ENCODE peak calls at places on chromosome 1, in five cellular contexts. L, S, F, M and Q are unnamed samples. For H3K27me3 and H3K4me1, the result is how much of the 10 kb centered on the place peaks cover.

GRCh38 chr1:31102501-31102950 is 37.0 kb upstream of the PUM1 start:
- DNase-seq in L (no peak), F (no peak), S (no peak), M (peak), Q (no peak)

GRCh38 chr1:31739281-31739853 is 24.8 kb downstream of the ADGRB2 start:
- DNase-seq in M (no peak), S (peak), L (no peak), F (peak), Q (no peak)

GRCh38 chr1:41639332-41639936 is 155.0 kb upstream of the EDN2 start:
- DNase-seq in S (no peak), M (peak), F (no peak), L (no peak), Q (no peak)

GRCh38 chr1:222124602-222125001 is 382.7 kb upstream of the DUSP10 start:
- DNase-seq in M (no peak), F (no peak), L (no peak), S (no peak), Q (no peak)

GRCh38 chr1:238408737-238409136 is 518.0 kb upstream of the ZP4 start:
- DNase-seq in M (no peak), S (no peak), L (no peak), F (no peak), Q (no peak)

GRCh38 chr1:15201849-15202551 is 45.0 kb upstream of the FHAD1 start:
- DNase-seq in S (no peak), L (no peak), M (no peak), F (no peak), Q (peak)

GRCh38 chr1:41540886-41541591 is 56.6 kb upstream of the EDN2 start:
- DNase-seq in F (no peak), L (no peak), M (peak), S (no peak), Q (no peak)

GRCh38 chr1:117368116-117369108 is 1.2 kb downstream of the MAN1A2 start:
- DNase-seq in F (no peak), M (peak), S (no peak), L (no peak), Q (no peak)

GRCh38 chr1:156726549-156727226 is 1.6 kb upstream of the METTL25B start:
- DNase-seq in F (no peak), L (no peak), M (peak), S (peak), Q (no peak)

GRCh38 chr1:62144238-62144831 is 50.3 kb upstream of the L1TD1 start:
- DNase-seq in F (no peak), M (peak), L (no peak), S (no peak), Q (no peak)

GRCh38 chr1:116279715-116280114 is 93.3 kb upstream of the ATP1A1 start:
- DNase-seq in M (peak), S (no peak), F (no peak), L (no peak), Q (no peak)

GRCh38 chr1:223748405-223748772 is 36.0 kb downstream of the CAPN2 start:
- DNase-seq in L (no peak), M (no peak), S (no peak), F (no peak), Q (no peak)

DNA sequence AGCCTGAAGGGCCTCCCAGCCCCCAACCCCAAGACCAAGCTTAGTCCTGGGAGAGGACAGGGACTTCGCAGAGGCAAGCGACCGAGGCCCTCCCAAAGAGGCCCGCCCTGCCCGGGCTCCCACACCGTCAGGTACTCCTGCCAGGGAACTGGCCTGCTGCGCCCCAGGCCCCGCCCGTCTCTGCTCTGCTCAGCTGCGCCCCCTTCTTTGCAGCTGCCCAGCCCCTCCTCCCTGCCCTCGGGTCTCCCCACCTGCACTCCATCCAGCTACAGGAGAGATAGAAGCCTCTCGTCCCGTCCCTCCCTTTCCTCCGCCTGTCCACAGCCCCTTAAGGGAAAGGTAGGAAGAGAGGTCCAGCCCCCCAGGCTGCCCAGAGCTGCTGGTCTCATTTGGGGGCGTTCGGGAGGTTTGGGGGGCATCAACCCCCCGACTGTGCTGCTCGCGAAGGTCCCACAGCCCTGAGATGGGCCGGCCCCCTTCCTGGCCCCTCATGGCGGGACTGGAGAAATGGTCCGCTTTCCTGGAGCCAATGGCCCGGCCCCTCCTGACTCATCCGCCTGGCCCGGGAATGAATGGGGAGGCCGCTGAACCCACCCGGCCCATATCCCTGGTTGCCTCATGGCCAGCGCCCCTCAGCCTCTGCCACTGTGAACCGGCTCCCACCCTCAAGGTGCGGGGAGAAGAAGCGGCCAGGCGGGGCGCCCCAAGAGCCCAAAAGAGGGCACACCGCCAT is 21.9 kb upstream of the ARF1 start:
- DNase-seq in M (no peak), F (peak), L (no peak), S (no peak), Q (peak)
- H3K27me3 ChIP-seq in M (under half), F (half or more), L (under half), S (under half), Q (under half)

GRCh38 chr1:225872075-225872430 is 10.1 kb downstream of the TMEM63A start:
- DNase-seq in S (no peak), M (no peak), L (no peak), F (no peak), Q (no peak)
- H3K4me1 ChIP-seq in S (under half), M (under half), L (under half), F (under half), Q (under half)

DNA sequence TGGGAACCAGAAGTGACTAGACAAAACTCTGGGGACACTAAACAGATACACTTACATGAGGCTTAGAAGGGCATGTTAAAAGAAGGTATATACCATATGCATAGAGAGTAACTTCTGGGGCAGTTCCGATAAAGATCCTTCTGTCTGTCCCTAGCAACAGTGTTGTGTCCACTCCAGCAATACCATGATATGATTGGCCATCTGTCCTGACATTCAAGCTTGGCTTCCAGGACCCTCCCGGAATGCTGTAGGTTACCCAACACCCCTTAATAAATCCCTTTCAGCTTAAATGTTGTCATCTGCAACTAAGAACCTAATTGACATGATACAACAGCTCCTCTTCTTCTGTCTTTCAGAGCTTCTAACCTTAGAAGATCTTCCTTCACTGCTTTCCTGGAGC is 307.7 kb downstream of the OMA1 start:
- DNase-seq in M (no peak), F (no peak), L (no peak), S (no peak), Q (no peak)
- H3K27me3 ChIP-seq in M (under half), F (under half), L (under half), S (under half), Q (under half)

GRCh38 chr1:159014851-159015250 is 5.1 kb downstream of the IFI16 start:
- DNase-seq in F (no peak), M (no peak), L (no peak), S (no peak), Q (no peak)
- H3K4me1 ChIP-seq in F (half or more), M (under half), L (under half), S (half or more), Q (under half)

GRCh38 chr1:83765125-83765524 is 233.8 kb downstream of the TTLL7 start:
- DNase-seq in L (no peak), F (no peak), M (no peak), S (no peak), Q (no peak)
- H3K27me3 ChIP-seq in L (under half), F (under half), M (under half), S (under half), Q (under half)

DNA sequence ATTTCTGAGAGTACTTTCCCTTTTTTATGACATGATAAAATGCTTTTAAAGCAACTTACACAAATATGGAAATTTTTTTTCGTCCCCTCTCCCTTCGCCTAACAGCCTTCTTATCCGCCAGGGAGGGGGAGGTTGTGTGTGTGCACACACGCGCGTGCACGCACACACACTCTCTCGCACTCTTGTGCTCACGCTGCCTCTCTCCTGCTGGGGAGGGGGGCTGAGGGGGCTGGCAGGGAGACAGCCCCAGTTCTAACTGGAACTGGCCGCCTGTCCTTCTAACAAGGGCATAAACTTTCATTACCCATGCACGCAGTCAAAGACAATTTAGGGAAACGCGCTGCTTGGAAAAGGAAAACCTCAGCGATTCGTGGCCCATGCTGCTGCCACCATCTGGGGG is 123.1 kb downstream of the CASZ1 start:
- DNase-seq in L (no peak), S (no peak), F (no peak), M (no peak), Q (no peak)
- H3K4me1 ChIP-seq in L (under half), S (under half), F (half or more), M (under half), Q (under half)

GRCh38 chr1:10793129-10793651 is 3.3 kb downstream of the CASZ1 start:
- DNase-seq in M (peak), S (no peak), L (no peak), F (no peak), Q (no peak)
- H3K27me3 ChIP-seq in M (under half), S (under half), L (under half), F (half or more), Q (under half)

GRCh38 chr1:78005347-78005722 is 596 bp downstream of the DNAJB4 start:
- DNase-seq in F (no peak), S (no peak), L (no peak), M (peak), Q (no peak)
- H3K4me1 ChIP-seq in F (under half), S (under half), L (under half), M (under half), Q (under half)

GRCh38 chr1:10912441-10912840 is 100.0 kb upstream of the TARDBP start:
- DNase-seq in L (no peak), F (no peak), S (no peak), M (no peak), Q (peak)
- H3K27me3 ChIP-seq in L (under half), F (under half), S (under half), M (under half), Q (under half)